ENCODE peak calls at places on chromosomes 5 and 9, in nine cellular contexts. S, M, C, Q, B, P, O, F and R are unnamed samples.

GRCh38 chr5:3394877-3395599 is 200.6 kb upstream of the IRX1 start:
- DNase-seq in F (no peak), P (no peak), Q (no peak), B (no peak), C (no peak), S (no peak), M (no peak), O (no peak), R (no peak)

GRCh38 chr9:120935383-120935857 is 8.8 kb upstream of the TRAF1 start:
- DNase-seq in B (peak), O (peak), P (peak), C (peak), M (no peak), Q (no peak), S (peak), F (peak), R (peak)

GRCh38 chr9:134139081-134139480 is 3.2 kb downstream of the WDR5 start:
- DNase-seq in O (no peak), C (no peak), F (no peak), B (peak), Q (no peak), M (no peak), P (no peak), S (peak), R (peak)

GRCh38 chr5:76607353-76607871 is 15.8 kb downstream of the F2RL2 start:
- DNase-seq in S (peak), O (no peak), Q (no peak), F (no peak), P (no peak), B (no peak), C (no peak), M (no peak), R (peak)

GRCh38 chr5:116650544-116650943 is 75.9 kb upstream of the SEMA6A start:
- DNase-seq in S (no peak), O (no peak), M (no peak), B (no peak), Q (no peak), F (no peak), C (no peak), P (no peak), R (no peak)

GRCh38 chr5:139473105-139473504 is 2.3 kb downstream of the SMIM33 start:
- DNase-seq in F (no peak), Q (no peak), P (no peak), C (no peak), S (no peak), O (no peak), M (no peak), B (no peak), R (no peak)

GRCh38 chr5:142686968-142687367 is 1.1 kb upstream of the FGF1 start:
- DNase-seq in F (no peak), M (no peak), S (no peak), C (no peak), O (no peak), B (no peak), P (no peak), Q (no peak), R (no peak)

GRCh38 chr9:34177906-34178697 is 741 bp upstream of the UBAP1 start:
- DNase-seq in O (no peak), M (no peak), F (no peak), C (no peak), Q (no peak), B (no peak), P (no peak), S (no peak), R (no peak)

GRCh38 chr5:151612689-151613427 is 21.7 kb upstream of the FAT2 start:
- DNase-seq in M (no peak), B (no peak), P (no peak), C (no peak), Q (peak), F (no peak), S (peak), O (no peak), R (no peak)

GRCh38 chr5:96627792-96628191 is 34.4 kb upstream of the CAST start:
- DNase-seq in F (no peak), O (no peak), S (no peak), B (no peak), M (no peak), P (no peak), Q (no peak), C (no peak), R (no peak)

GRCh38 chr9:91954841-91955471 is 4.9 kb upstream of the ROR2 start:
- DNase-seq in B (peak), O (peak), S (peak), M (no peak), F (peak), Q (no peak), C (no peak), P (peak), R (peak)

GRCh38 chr9:131337131-131337848 is 47.8 kb downstream of the PLPP7 start:
- DNase-seq in B (no peak), P (peak), O (no peak), S (no peak), F (no peak), M (no peak), Q (no peak), C (no peak), R (no peak)

GRCh38 chr5:5078009-5078897 is 61.9 kb upstream of the ADAMTS16 start:
- DNase-seq in B (no peak), M (no peak), S (no peak), F (no peak), Q (no peak), O (no peak), C (no peak), P (no peak), R (no peak)

GRCh38 chr9:127065592-127065991 is 56.8 kb downstream of the ANGPTL2 start:
- DNase-seq in B (no peak), P (no peak), C (no peak), M (no peak), F (no peak), O (no peak), Q (no peak), S (peak), R (peak)